ENCODE peak calls at places on chromosomes 4 and X, in seven cellular contexts. One of them, this sample, is unnamed.

GRCh38 chrX:129193357-129193756 is 329.9 kb downstream of the SMARCA1 start:
- DNase-seq in breast epithelium: no peak
- DNase-seq in NCI-H1092: peak
- DNase-seq in HFF-Myc: no peak
- DNase-seq in DMS79: no peak
- DNase-seq in brain microvascular endothelial cell: no peak
- DNase-seq in WTC11: no peak
- DNase-seq in this sample: peak

GRCh38 chr4:6658635-6659075 is 18.2 kb downstream of the MRFAP1 start:
- DNase-seq in breast epithelium: peak
- DNase-seq in NCI-H1092: no peak
- DNase-seq in HFF-Myc: no peak
- DNase-seq in DMS79: no peak
- DNase-seq in brain microvascular endothelial cell: peak
- DNase-seq in WTC11: peak
- DNase-seq in this sample: no peak

GRCh38 chrX:134444681-134445080 is 15.3 kb upstream of the HPRT1 start:
- DNase-seq in breast epithelium: no peak
- DNase-seq in NCI-H1092: no peak
- DNase-seq in HFF-Myc: no peak
- DNase-seq in DMS79: no peak
- DNase-seq in brain microvascular endothelial cell: no peak
- DNase-seq in WTC11: no peak
- DNase-seq in this sample: no peak

GRCh38 chrX:149903889-149904748 is 23.1 kb downstream of the MAGEA8 start:
- DNase-seq in breast epithelium: no peak
- DNase-seq in NCI-H1092: no peak
- DNase-seq in HFF-Myc: no peak
- DNase-seq in DMS79: no peak
- DNase-seq in brain microvascular endothelial cell: peak
- DNase-seq in WTC11: no peak
- DNase-seq in this sample: no peak

GRCh38 chr4:7103599-7104365 is 35.9 kb upstream of the GRPEL1 start:
- DNase-seq in breast epithelium: no peak
- DNase-seq in NCI-H1092: no peak
- DNase-seq in HFF-Myc: no peak
- DNase-seq in DMS79: peak
- DNase-seq in brain microvascular endothelial cell: peak
- DNase-seq in WTC11: no peak
- DNase-seq in this sample: no peak

GRCh38 chrX:138008280-138008679 is 442.4 kb downstream of the ZIC3 start:
- DNase-seq in breast epithelium: no peak
- DNase-seq in NCI-H1092: no peak
- DNase-seq in HFF-Myc: no peak
- DNase-seq in DMS79: no peak
- DNase-seq in brain microvascular endothelial cell: no peak
- DNase-seq in WTC11: no peak
- DNase-seq in this sample: no peak

GRCh38 chr4:53924333-53925049 is 139.9 kb downstream of the CHIC2 start:
- DNase-seq in breast epithelium: no peak
- DNase-seq in NCI-H1092: no peak
- DNase-seq in HFF-Myc: no peak
- DNase-seq in DMS79: no peak
- DNase-seq in brain microvascular endothelial cell: no peak
- DNase-seq in WTC11: no peak
- DNase-seq in this sample: no peak

GRCh38 chr4:15470149-15470520 is 453 bp downstream of the CC2D2A start:
- DNase-seq in breast epithelium: no peak
- DNase-seq in NCI-H1092: no peak
- DNase-seq in HFF-Myc: no peak
- DNase-seq in DMS79: no peak
- DNase-seq in brain microvascular endothelial cell: no peak
- DNase-seq in WTC11: no peak
- DNase-seq in this sample: no peak